ENCODE peak calls at places on chromosomes 16 and 17, in five cellular contexts. C is OCI-LY7, O is thoracic aorta, L is brain microvascular endothelial cell, X is PC-3. N is an unnamed sample.

GRCh38 chr16:84847554-84848415 is 28.0 kb downstream of the CRISPLD2 start:
- DNase-seq in L (no peak), C (no peak), X (no peak), O (no peak), N (no peak)

GRCh38 chr16:28208824-28209223 is 2.9 kb downstream of the XPO6 start:
- DNase-seq in L (no peak), C (no peak), X (no peak), O (no peak), N (no peak)

GRCh38 chr16:66872927-66873684 is 7.2 kb upstream of the PDP2 start:
- DNase-seq in L (peak; percentile 99), C (peak; percentile 88), X (peak; percentile 98), O (peak; percentile 72), N (peak; percentile 97)

GRCh38 chr17:67718325-67718941 is 697 bp downstream of the NOL11 start:
- DNase-seq in L (peak; percentile 23), X (peak; percentile 64), O (no peak), C (peak; percentile 10), N (peak; percentile 43)

GRCh38 chr17:47760409-47761140 is 27.5 kb downstream of the TBX21 start:
- DNase-seq in C (no peak), O (no peak), L (no peak), X (no peak), N (no peak)

GRCh38 chr17:41551370-41551769 is 20.5 kb downstream of the KRT9 start:
- DNase-seq in O (no peak), L (no peak), X (no peak), C (no peak), N (no peak)

GRCh38 chr17:21301593-21302550 is 17.4 kb downstream of the MAP2K3 start:
- DNase-seq in C (no peak), O (no peak), X (no peak), L (no peak), N (no peak)

GRCh38 chr17:35930211-35931065 is at the start of gene RDM1:
- DNase-seq in O (no peak), C (peak; percentile 70), L (peak; percentile 53), X (peak; percentile 79), N (peak; percentile 94)

GRCh38 chr17:21374455-21375161 is 1.5 kb upstream of the KCNJ12 start:
- DNase-seq in O (no peak), X (peak; percentile 45), L (no peak), C (peak; percentile 52), N (no peak)

GRCh38 chr16:17227278-17227677 is 243.5 kb downstream of the XYLT1 start:
- DNase-seq in O (no peak), C (no peak), X (no peak), L (no peak), N (no peak)

GRCh38 chr17:43401293-43401692 is 2.5 kb downstream of the ARL4D start:
- DNase-seq in L (peak; percentile 66), O (peak; percentile 35), C (no peak), X (peak; percentile 87), N (no peak)

GRCh38 chr16:5025171-5025632 is 8.5 kb downstream of the NAGPA start:
- DNase-seq in C (peak; percentile 49), O (no peak), X (no peak), L (no peak), N (peak; percentile 24)

GRCh38 chr17:29930399-29931010 is 477 bp upstream of the SSH2 start:
- DNase-seq in O (no peak), L (no peak), X (no peak), C (no peak), N (no peak)

GRCh38 chr17:2624292-2624731 is 30.9 kb downstream of the PAFAH1B1 start:
- DNase-seq in C (peak; percentile 59), O (no peak), L (no peak), X (no peak), N (no peak)

GRCh38 chr17:44556114-44556853 is 1.0 kb upstream of the FZD2 start:
- DNase-seq in L (no peak), O (no peak), X (peak; percentile 68), C (peak; percentile 85), N (peak; percentile 35)

GRCh38 chr16:85449885-85450245 is 163.3 kb upstream of the GSE1 start:
- DNase-seq in C (peak; percentile 24), X (no peak), O (no peak), L (no peak), N (no peak)

DNA sequence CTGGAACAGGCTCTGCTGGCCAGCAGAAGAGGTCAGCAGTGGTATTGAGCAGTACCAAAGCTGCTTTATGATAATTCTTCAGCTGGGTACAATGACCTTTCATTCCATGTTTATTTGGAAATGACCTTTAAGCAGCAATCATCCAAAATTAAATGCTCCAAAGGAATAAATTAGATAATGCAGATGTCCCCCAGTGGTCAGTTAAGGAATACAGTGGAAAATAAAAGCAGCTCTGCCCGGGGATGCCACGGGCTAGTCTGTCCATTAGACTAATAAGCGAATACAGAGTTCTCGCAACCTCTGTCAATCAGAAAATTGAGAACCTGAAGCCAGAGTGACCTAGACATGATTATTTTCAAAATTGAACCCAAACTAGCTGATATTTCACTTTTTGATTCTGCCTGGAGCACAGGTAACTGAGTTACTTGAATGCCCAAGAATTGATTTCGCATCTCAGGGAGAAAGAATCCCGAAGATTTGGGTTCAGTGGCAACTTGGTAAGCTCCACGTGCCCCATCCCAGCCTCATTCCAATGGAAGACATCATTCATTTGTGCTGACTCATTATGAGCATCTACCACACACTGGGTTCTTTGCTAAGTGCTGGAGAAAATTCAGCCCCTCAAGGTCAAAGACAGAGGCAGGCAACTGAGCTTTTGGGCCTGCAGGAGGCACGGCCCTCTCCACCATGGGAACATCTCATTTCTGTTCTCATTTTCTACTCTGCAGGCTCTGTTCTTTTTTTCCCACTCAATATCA is 34.4 kb upstream of the SLC39A11 start:
- DNase-seq in X (peak; percentile 13), L (no peak), O (no peak), C (no peak), N (no peak)
- TF ChIP-seq CTCF in X (no peak), L (no peak), O (no peak), C (peak; percentile 24), N (no peak)

GRCh38 chr17:54013117-54013516 is 190.4 kb downstream of the KIF2B start:
- DNase-seq in O (no peak), C (no peak), X (no peak), L (no peak), N (no peak)

GRCh38 chr17:54007855-54008254 is 185.1 kb downstream of the KIF2B start:
- DNase-seq in O (no peak), L (no peak), X (no peak), C (no peak), N (no peak)

DNA sequence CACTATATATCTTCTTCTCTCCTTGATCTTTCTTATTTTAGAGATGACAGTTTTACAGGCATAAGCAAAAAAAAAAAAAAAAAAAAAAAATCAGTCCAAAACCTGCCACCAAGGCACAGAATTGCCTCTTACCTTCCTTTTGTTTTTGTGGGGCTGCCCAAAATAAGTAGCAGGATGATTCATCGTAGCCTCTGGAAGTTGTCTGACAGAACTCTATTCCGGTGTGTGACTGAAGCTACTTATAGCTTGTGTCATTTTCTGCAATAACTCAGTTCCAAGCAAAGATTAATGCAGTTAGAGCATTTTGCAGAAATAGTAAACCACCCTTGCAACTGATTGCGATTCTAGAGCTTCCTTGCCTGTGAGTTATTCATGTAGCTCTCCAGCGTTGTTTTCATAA is 186.8 kb downstream of the KIF2B start:
- DNase-seq in X (no peak), O (no peak), C (no peak), L (no peak), N (no peak)
- TF ChIP-seq CTCF in X (no peak), O (no peak), C (no peak), L (no peak), N (no peak)

DNA sequence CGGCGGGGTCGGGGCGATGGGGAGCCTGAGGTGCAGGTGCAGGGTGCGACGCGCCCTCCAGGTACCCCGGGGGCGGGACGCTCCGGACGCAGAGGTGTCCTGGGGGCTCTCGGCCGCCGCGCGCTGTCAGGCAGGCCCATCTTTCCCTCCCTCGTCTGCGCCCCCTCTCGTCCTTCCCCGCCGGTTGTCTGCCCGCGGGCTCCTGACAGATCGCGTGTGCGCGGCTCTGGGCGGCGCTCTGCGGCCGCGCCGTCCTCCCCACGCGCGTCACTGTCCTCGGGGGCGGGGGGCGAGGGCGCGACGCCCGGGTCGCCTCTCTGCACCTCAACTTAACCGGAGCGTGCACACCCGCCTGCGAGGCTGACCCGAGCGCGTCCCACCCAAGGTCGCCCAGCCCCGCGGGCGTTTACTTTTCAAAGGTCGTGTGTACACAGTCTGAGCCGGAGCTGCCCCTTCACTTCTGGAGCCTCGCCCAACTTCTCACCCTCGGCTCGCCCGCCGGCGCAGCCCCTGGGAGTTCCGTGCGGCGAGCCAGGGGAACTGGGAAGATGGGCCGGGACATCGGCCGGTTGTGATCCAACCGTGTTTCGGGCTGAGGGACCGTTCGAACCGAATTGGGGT is 512 bp downstream of the AKAP1 start:
- DNase-seq in X (peak; percentile 62), L (no peak), O (no peak), C (peak; percentile 69), N (peak; percentile 63)
- TF ChIP-seq CTCF in X (peak; percentile 43), L (no peak), O (no peak), C (peak; percentile 50), N (peak; percentile 24)

GRCh38 chr16:9297437-9298113 is 206.1 kb downstream of the HAPSTR1 start:
- DNase-seq in X (peak; percentile 14), L (no peak), O (no peak), C (peak; percentile 12), N (peak; percentile 3)
- TF ChIP-seq CTCF in X (peak; percentile 56), L (peak; percentile 49), O (peak; percentile 83), C (peak; percentile 80), N (peak; percentile 61)

DNA sequence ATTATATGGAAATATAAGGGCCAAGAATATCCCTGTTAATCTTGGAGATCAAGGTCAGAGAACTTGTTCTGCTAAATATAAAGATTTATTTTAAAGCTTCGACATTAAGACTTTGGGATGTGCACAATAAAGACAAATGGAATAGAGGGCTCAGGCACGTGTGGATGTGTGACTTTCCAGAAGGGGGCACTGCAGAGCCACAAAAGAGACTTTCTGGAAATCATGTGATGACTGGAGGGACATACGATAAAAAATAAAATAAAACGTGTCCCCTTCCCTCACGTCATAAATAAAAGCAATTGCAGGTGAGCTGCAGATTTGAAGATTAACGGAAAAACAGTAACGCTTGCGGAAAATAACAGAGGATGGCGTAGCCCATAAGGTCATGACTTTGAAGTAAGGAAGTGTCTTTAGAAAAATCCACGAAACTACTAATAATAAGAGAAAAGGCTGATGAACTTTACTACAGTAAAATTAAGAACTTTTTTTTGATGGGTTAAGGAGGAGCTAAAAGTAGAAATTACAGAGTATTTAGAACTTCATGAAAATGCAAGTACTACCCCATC is 9.4 kb upstream of the ENGASE start:
- DNase-seq in C (peak; percentile 48), X (peak; percentile 78), L (peak; percentile 30), O (no peak), N (peak; percentile 79)
- TF ChIP-seq CTCF in C (peak; percentile 86), X (peak; percentile 85), L (peak; percentile 69), O (peak; percentile 47), N (peak; percentile 75)

DNA sequence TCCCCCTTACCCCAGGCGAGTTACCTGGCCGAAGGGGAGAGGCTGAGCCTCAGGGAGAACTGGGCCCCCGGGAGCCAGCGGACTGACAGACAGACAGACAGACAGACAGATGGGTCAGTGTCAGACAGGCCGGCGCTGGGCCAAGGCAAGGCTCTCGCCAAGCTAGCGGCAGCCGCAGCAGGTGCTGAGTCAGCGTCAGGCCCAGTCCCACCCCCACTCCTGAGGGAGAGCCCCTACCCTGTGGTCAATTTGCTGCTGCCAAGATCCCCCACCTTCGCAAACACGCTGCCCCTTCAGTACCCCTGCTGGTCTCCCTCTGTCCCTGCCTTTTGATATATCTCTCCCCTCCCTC is 1.5 kb downstream of the FGF11 start:
- DNase-seq in C (no peak), L (no peak), X (peak; percentile 36), O (no peak), N (peak; percentile 64)
- TF ChIP-seq CTCF in C (no peak), L (no peak), X (no peak), O (no peak), N (no peak)